ENCODE peak calls at places on chromosomes 7 and 10, in ten cellular contexts. S, X, O, Q, L, M, K, D, P and Z are unnamed samples.

GRCh38 chr7:47515305-47515834 is 66.5 kb downstream of the TNS3 start:
- DNase-seq in S (no peak), X (no peak), O (no peak), Q (no peak), L (no peak), M (no peak), K (no peak), D (no peak), P (no peak), Z (no peak)

GRCh38 chr7:55400191-55400590 is 35.1 kb downstream of the LANCL2 start:
- DNase-seq in S (no peak), X (no peak), O (no peak), Q (no peak), L (no peak), M (no peak), K (peak; percentile 14), D (no peak), P (no peak), Z (no peak)

GRCh38 chr7:45224832-45225231 is 67.2 kb downstream of the RAMP3 start:
- DNase-seq in S (no peak), X (no peak), O (no peak), Q (no peak), L (peak; percentile 65), M (no peak), K (peak; percentile 15), D (no peak), P (no peak), Z (no peak)

GRCh38 chr10:7529638-7530037 is 118.8 kb upstream of the SFMBT2 start:
- DNase-seq in S (no peak), X (no peak), O (no peak), Q (peak; percentile 62), L (peak; percentile 32), M (no peak), K (peak; percentile 31), D (no peak), P (no peak), Z (no peak)

GRCh38 chr10:8238989-8239388 is 184.5 kb downstream of the GATA3 start:
- DNase-seq in S (no peak), X (no peak), O (no peak), Q (no peak), L (no peak), M (no peak), K (no peak), D (no peak), P (no peak), Z (no peak)

GRCh38 chr7:20201380-20201779 is 15.8 kb downstream of the MACC1 start:
- DNase-seq in S (no peak), X (no peak), O (peak; percentile 53), Q (no peak), L (peak; percentile 10), M (no peak), K (no peak), D (peak; percentile 20), P (no peak), Z (no peak)

GRCh38 chr7:102425639-102426267 is 7.6 kb upstream of the ORAI2 start:
- DNase-seq in S (peak; percentile 91), X (no peak), O (peak; percentile 25), Q (peak; percentile 79), L (no peak), M (peak; percentile 52), K (no peak), D (peak; percentile 56), P (no peak), Z (peak; percentile 91)

GRCh38 chr10:63384001-63384400 is 81.8 kb downstream of the JMJD1C start:
- DNase-seq in S (no peak), X (no peak), O (no peak), Q (no peak), L (no peak), M (no peak), K (no peak), D (no peak), P (no peak), Z (no peak)

GRCh38 chr10:132465889-132466519 is 69.0 kb downstream of the PWWP2B start:
- DNase-seq in S (peak; percentile 37), X (no peak), O (no peak), Q (peak; percentile 56), L (no peak), M (no peak), K (no peak), D (no peak), P (no peak), Z (no peak)

GRCh38 chr7:45082031-45082830 is 6.5 kb downstream of the NACAD start:
- DNase-seq in S (peak; percentile 46), X (no peak), O (no peak), Q (peak; percentile 79), L (no peak), M (no peak), K (no peak), D (no peak), P (no peak), Z (no peak)

GRCh38 chr7:130632111-130632510 is 36.4 kb downstream of the COPG2 start:
- DNase-seq in S (no peak), X (no peak), O (no peak), Q (no peak), L (no peak), M (no peak), K (peak; percentile 45), D (no peak), P (no peak), Z (no peak)

GRCh38 chr7:77337456-77337990 is 78.6 kb downstream of the GSAP start:
- DNase-seq in S (no peak), X (no peak), O (no peak), Q (no peak), L (no peak), M (no peak), K (no peak), D (no peak), P (no peak), Z (no peak)

GRCh38 chr10:131834152-131834810 is 66.5 kb upstream of the PPP2R2D start:
- DNase-seq in S (no peak), X (no peak), O (no peak), Q (no peak), L (no peak), M (no peak), K (no peak), D (no peak), P (no peak), Z (no peak)

DNA sequence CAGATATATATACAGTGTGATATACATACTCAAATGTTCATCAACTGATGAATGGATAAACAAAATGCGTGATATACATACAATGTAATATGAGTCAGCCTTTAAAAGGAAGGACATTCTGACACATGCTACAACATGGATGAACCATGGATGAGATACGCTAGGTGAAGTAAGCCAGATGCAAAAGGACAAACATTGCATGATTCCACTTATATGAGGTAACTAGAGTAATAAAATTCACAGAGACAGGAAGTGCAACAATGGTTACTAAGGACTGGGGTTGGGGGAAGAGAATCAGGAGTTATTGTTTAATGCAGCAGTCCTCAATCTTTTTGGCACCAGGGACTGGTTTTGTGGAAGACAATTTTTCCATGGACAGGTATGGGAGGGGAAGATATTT is 47.3 kb upstream of the PIK3AP1 start:
- DNase-seq in S (no peak), X (no peak), O (peak; percentile 49), Q (no peak), L (no peak), M (no peak), K (peak; percentile 13), D (no peak), P (no peak), Z (no peak)
- H3K4me3 ChIP-seq in S (no peak overlapping the region), X (no peak overlapping the region), O (no peak overlapping the region), Q (no peak overlapping the region), L (no peak overlapping the region), M (no peak overlapping the region), K (no peak overlapping the region), D (no peak overlapping the region), P (no peak overlapping the region), Z (no peak overlapping the region)

DNA sequence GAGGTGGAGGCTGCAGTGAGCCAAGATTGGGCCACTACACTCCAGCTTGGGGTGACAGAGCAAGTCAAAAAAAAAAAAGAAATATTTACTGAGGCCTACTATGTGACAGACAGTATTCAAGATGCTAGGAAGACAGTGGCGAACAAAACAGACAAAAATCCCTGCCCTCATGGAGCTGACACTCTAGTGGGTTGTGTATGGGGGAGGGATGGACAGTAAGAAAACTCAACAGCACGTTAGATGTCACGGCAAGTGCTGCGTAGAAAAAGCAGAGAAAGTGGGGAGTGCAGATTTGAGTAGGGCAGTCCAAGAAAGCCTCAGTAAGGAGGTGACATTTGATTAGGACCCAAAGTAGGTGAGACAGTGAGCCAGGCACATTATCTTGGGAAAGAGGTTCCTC is 10.1 kb downstream of the CAMK2G start:
- DNase-seq in S (no peak), X (no peak), O (no peak), Q (no peak), L (no peak), M (no peak), K (no peak), D (no peak), P (no peak), Z (no peak)
- H3K27ac ChIP-seq in S (no peak overlapping the region), X (peak overlapping the region; percentile 90), O (no peak overlapping the region), Q (no peak overlapping the region), L (no peak overlapping the region), M (no peak overlapping the region), K (no peak overlapping the region), D (no peak overlapping the region), P (no peak overlapping the region), Z (no peak overlapping the region)

DNA sequence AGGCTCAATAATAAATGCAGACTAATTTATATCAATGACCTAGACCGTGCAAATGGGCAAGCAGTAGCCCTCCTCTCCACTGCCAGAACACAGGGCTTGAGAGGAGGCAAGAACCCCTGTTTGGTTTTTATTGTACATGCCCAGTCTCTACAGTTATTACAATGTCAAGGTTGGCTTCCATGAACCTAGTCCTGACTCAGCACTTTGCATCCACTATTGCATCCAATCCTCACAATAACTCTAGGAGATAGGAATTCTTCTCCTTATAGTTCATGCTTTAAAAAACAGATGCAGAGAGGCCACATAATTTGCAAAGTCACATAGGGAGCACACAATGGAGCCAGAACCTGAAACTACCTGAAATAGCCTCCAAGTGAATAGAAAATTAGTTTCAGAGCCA is 7.0 kb upstream of the COL13A1 start:
- DNase-seq in S (no peak), X (no peak), O (no peak), Q (no peak), L (no peak), M (no peak), K (no peak), D (no peak), P (no peak), Z (no peak)
- H3K4me1 ChIP-seq in S (no peaks in the 10 kb centered on the region), X (peaks cover 20% of the 10 kb centered on the region), O (no peaks in the 10 kb centered on the region), Q (no peaks in the 10 kb centered on the region), L (peaks cover 4% of the 10 kb centered on the region), M (no peaks in the 10 kb centered on the region), K (no peaks in the 10 kb centered on the region), D (no peaks in the 10 kb centered on the region), P (peaks cover 17% of the 10 kb centered on the region), Z (no peaks in the 10 kb centered on the region)

GRCh38 chr7:79339208-79339925 is 114.1 kb downstream of the MAGI2 start:
- DNase-seq in S (no peak), X (no peak), O (no peak), Q (no peak), L (no peak), M (no peak), K (no peak), D (no peak), P (no peak), Z (no peak)

GRCh38 chr7:79340212-79340611 is 113.3 kb downstream of the MAGI2 start:
- DNase-seq in S (no peak), X (no peak), O (no peak), Q (no peak), L (no peak), M (no peak), K (peak; percentile 16), D (no peak), P (no peak), Z (no peak)

GRCh38 chr7:79337722-79338121 is 115.7 kb downstream of the MAGI2 start:
- DNase-seq in S (no peak), X (no peak), O (no peak), Q (no peak), L (peak; percentile 3), M (no peak), K (peak; percentile 5), D (no peak), P (no peak), Z (no peak)

GRCh38 chr7:79341902-79342301 is 111.6 kb downstream of the MAGI2 start:
- DNase-seq in S (no peak), X (no peak), O (no peak), Q (no peak), L (no peak), M (no peak), K (no peak), D (no peak), P (no peak), Z (no peak)
- H3K4me3 ChIP-seq in S (no peak overlapping the region), X (no peak overlapping the region), O (no peak overlapping the region), Q (no peak overlapping the region), L (no peak overlapping the region), M (no peak overlapping the region), K (no peak overlapping the region), D (no peak overlapping the region), P (no peak overlapping the region), Z (no peak overlapping the region)